ENCODE peak calls at places on chromosomes 1 and 21, in ten cellular contexts. U, H, Q, B, C, Y, I, V, M and S are unnamed samples.

GRCh38 chr21:29827236-29827635 is 112.6 kb downstream of the GRIK1 start:
- DNase-seq in U (no peak), M (no peak), C (no peak), H (peak), V (no peak), Q (no peak), Y (no peak), B (no peak), I (no peak), S (no peak)

GRCh38 chr1:67332653-67333529 is 25.2 kb downstream of the IL12RB2 start:
- DNase-seq in I (no peak), C (peak), Q (no peak), H (no peak), Y (peak), V (no peak), U (no peak), M (no peak), B (no peak), S (no peak)

GRCh38 chr21:31744162-31744800 is 12.4 kb upstream of the SCAF4 start:
- DNase-seq in B (no peak), V (no peak), I (no peak), U (peak), C (no peak), M (no peak), Q (no peak), Y (no peak), H (peak), S (no peak)

GRCh38 chr1:9659328-9659727 is 7.8 kb downstream of the PIK3CD start:
- DNase-seq in V (no peak), U (no peak), H (peak), Y (no peak), Q (no peak), I (no peak), M (no peak), B (no peak), C (no peak), S (no peak)

GRCh38 chr1:81702903-81703302 is 97.8 kb upstream of the ADGRL2 start:
- DNase-seq in Y (no peak), M (no peak), I (peak), H (peak), V (no peak), U (peak), B (no peak), Q (no peak), C (no peak), S (no peak)

GRCh38 chr1:231827337-231828105 is 200.9 kb downstream of the DISC1 start:
- DNase-seq in U (peak), V (no peak), C (no peak), Y (no peak), M (no peak), H (peak), B (no peak), I (peak), Q (no peak), S (no peak)

GRCh38 chr21:29343517-29343916 is 44.8 kb downstream of the BACH1 start:
- DNase-seq in H (peak), U (peak), C (no peak), I (no peak), V (peak), Q (no peak), B (no peak), M (no peak), Y (no peak), S (no peak)

GRCh38 chr1:224175615-224176014 is 7.4 kb upstream of the DEGS1 start:
- DNase-seq in I (no peak), M (peak), C (no peak), U (no peak), Q (no peak), H (peak), Y (no peak), B (no peak), V (no peak), S (no peak)

GRCh38 chr1:201155354-201155753 is 1.1 kb upstream of the TMEM9 start:
- DNase-seq in V (no peak), C (no peak), Y (no peak), Q (no peak), B (no peak), H (no peak), U (no peak), M (no peak), I (no peak), S (no peak)

GRCh38 chr1:10967105-10967504 is 45.3 kb upstream of the TARDBP start:
- DNase-seq in Y (no peak), B (no peak), V (no peak), I (no peak), Q (no peak), M (no peak), C (no peak), U (no peak), H (no peak), S (no peak)

GRCh38 chr1:117014209-117014608 is 12.6 kb downstream of the CD101 start:
- DNase-seq in B (no peak), U (no peak), Q (no peak), H (peak), I (no peak), V (no peak), M (no peak), Y (no peak), C (no peak), S (no peak)

GRCh38 chr1:115838426-115838804 is 2.5 kb downstream of the NHLH2 start:
- DNase-seq in C (no peak), U (no peak), V (peak), H (no peak), Y (no peak), I (no peak), Q (no peak), M (no peak), B (no peak), S (no peak)

GRCh38 chr1:53276902-53277281 is 38.6 kb upstream of the MAGOH start:
- DNase-seq in M (no peak), V (no peak), U (no peak), I (no peak), Q (no peak), B (no peak), Y (no peak), C (no peak), H (no peak), S (no peak)

GRCh38 chr1:2091611-2092604 is 41.7 kb downstream of the PRKCZ start:
- DNase-seq in C (peak), V (peak), I (no peak), H (peak), U (no peak), Q (peak), B (peak), M (peak), Y (peak), S (no peak)

GRCh38 chr1:69139007-69139406 is 428.7 kb upstream of the LRRC7 start:
- DNase-seq in V (no peak), U (no peak), H (no peak), Y (no peak), I (no peak), B (no peak), Q (no peak), M (no peak), C (no peak), S (no peak)

GRCh38 chr1:81111818-81112217 is 688.9 kb upstream of the ADGRL2 start:
- DNase-seq in Q (no peak), U (peak), V (no peak), I (no peak), B (no peak), H (peak), C (no peak), Y (no peak), M (no peak), S (no peak)

GRCh38 chr1:176559474-176560390 is 96.8 kb downstream of the PAPPA2 start:
- DNase-seq in I (peak), Y (no peak), M (peak), U (peak), Q (no peak), C (peak), B (no peak), V (peak), H (peak), S (no peak)

GRCh38 chr1:58727363-58727762 is 27.5 kb upstream of the MYSM1 start:
- DNase-seq in V (no peak), H (peak), Q (no peak), U (peak), B (no peak), C (no peak), Y (no peak), M (no peak), I (peak), S (no peak)

GRCh38 chr1:228691926-228692325 is 43.4 kb upstream of the RHOU start:
- DNase-seq in H (peak), Q (no peak), C (peak), B (no peak), V (peak), I (peak), Y (peak), M (peak), U (peak), S (no peak)

GRCh38 chr1:4027008-4027407 is 126.9 kb upstream of the C1orf174 start:
- DNase-seq in V (no peak), U (no peak), H (no peak), M (no peak), C (no peak), Y (no peak), B (no peak), Q (no peak), I (no peak), S (no peak)

GRCh38 chr1:7253988-7254587 is 468.8 kb downstream of the CAMTA1 start:
- DNase-seq in C (no peak), M (no peak), B (no peak), Q (no peak), Y (no peak), V (no peak), U (no peak), H (no peak), I (no peak), S (peak)

GRCh38 chr1:151612506-151613274 is 840 bp downstream of the SNX27 start:
- DNase-seq in Q (no peak), B (no peak), I (no peak), C (no peak), H (peak), U (peak), Y (peak), M (peak), V (peak), S (peak)

GRCh38 chr1:164180824-164181223 is 378.2 kb upstream of the PBX1 start:
- DNase-seq in Q (no peak), M (no peak), V (no peak), H (no peak), I (no peak), U (no peak), C (peak), B (no peak), Y (no peak), S (no peak)

GRCh38 chr1:244154882-244155531 is 103.9 kb downstream of the ZBTB18 start:
- DNase-seq in Y (no peak), Q (no peak), U (peak), I (no peak), V (peak), B (no peak), C (no peak), M (peak), H (no peak), S (no peak)

GRCh38 chr1:28986296-28986910 is 72.0 kb downstream of the EPB41 start:
- DNase-seq in M (no peak), B (no peak), Y (no peak), H (no peak), U (no peak), C (no peak), Q (no peak), I (no peak), V (no peak), S (no peak)

GRCh38 chr1:177964336-177964735 is 5.5 kb downstream of the SEC16B start:
- DNase-seq in M (no peak), U (no peak), B (no peak), C (no peak), Y (no peak), H (no peak), I (no peak), Q (no peak), V (no peak), S (no peak)

GRCh38 chr1:210527091-210527490 is 198.4 kb downstream of the HHAT start:
- DNase-seq in H (no peak), C (no peak), I (no peak), B (no peak), V (peak), U (peak), M (no peak), Q (no peak), Y (no peak), S (no peak)

GRCh38 chr1:204726478-204726877 is 40.9 kb upstream of the LRRN2 start:
- DNase-seq in B (no peak), H (peak), C (peak), I (no peak), V (peak), Q (no peak), Y (no peak), M (no peak), U (peak), S (no peak)

GRCh38 chr21:29678616-29679015 is 261.2 kb downstream of the GRIK1 start:
- DNase-seq in I (no peak), Y (no peak), V (no peak), C (no peak), B (no peak), U (no peak), H (peak), Q (no peak), M (no peak), S (no peak)

GRCh38 chr1:180131510-180131909 is 23.2 kb upstream of the QSOX1 start:
- DNase-seq in V (no peak), I (peak), B (no peak), Y (peak), M (no peak), U (no peak), Q (no peak), H (peak), C (no peak), S (no peak)

GRCh38 chr1:155968670-155969069 is 9.7 kb downstream of the ARHGEF2 start:
- DNase-seq in I (no peak), H (no peak), Q (no peak), C (no peak), Y (no peak), U (no peak), V (no peak), B (no peak), M (peak), S (no peak)

GRCh38 chr1:85328713-85329376 is 52.4 kb upstream of the BCL10 start:
- DNase-seq in Q (no peak), U (peak), I (peak), H (peak), B (no peak), V (peak), M (no peak), C (peak), Y (no peak), S (no peak)

GRCh38 chr1:212975607-212975918 is 25.2 kb downstream of the VASH2 start:
- DNase-seq in M (no peak), V (no peak), H (peak), I (no peak), Q (no peak), B (no peak), Y (no peak), U (peak), C (no peak), S (no peak)

GRCh38 chr21:45116066-45116465 is 41.7 kb downstream of the ADARB1 start:
- DNase-seq in I (no peak), M (no peak), Q (no peak), H (no peak), B (no peak), V (no peak), C (no peak), U (no peak), Y (no peak), S (no peak)

GRCh38 chr21:41669533-41669830 is 97.4 kb downstream of the RIPK4 start:
- DNase-seq in B (no peak), C (no peak), H (no peak), Q (no peak), U (no peak), M (no peak), Y (no peak), V (no peak), I (no peak), S (no peak)